ENCODE peak calls at places on chromosome 11, in seven cellular contexts. W is pancreas, S is A549, A is hepatocyte, H is astrocyte of the spinal cord, B is AG04450, X is brain microvascular endothelial cell. P is an unnamed sample.

GRCh38 chr11:42972741-42973140 is 339.1 kb upstream of the API5 start:
- DNase-seq in W (no peak), S (no peak), A (no peak), H (no peak), B (no peak), X (no peak), P (no peak)

GRCh38 chr11:75281469-75282095 is 41.0 kb downstream of the TPBGL start:
- DNase-seq in W (no peak), S (no peak), A (no peak), H (no peak), B (no peak), X (no peak), P (no peak)

GRCh38 chr11:134668076-134668475 is 256.0 kb upstream of the B3GAT1 start:
- DNase-seq in W (no peak), S (no peak), A (no peak), H (no peak), B (no peak), X (no peak), P (no peak)

GRCh38 chr11:117600976-117601708 is 195.9 kb downstream of the DSCAML1 start:
- DNase-seq in W (no peak), S (no peak), A (no peak), H (no peak), B (no peak), X (no peak), P (no peak)

GRCh38 chr11:46072172-46072964 is 48.9 kb downstream of the PHF21A start:
- DNase-seq in W (no peak), S (no peak), A (no peak), H (no peak), B (no peak), X (no peak), P (no peak)

GRCh38 chr11:45436118-45436517 is 150.0 kb upstream of the SYT13 start:
- DNase-seq in W (no peak), S (no peak), A (no peak), H (no peak), B (no peak), X (no peak), P (no peak)

GRCh38 chr11:36363361-36364272 is 67.5 kb downstream of the PRR5L start:
- DNase-seq in W (no peak), S (no peak), A (peak), H (no peak), B (no peak), X (no peak), P (no peak)

GRCh38 chr11:60761436-60762190 is 4.9 kb downstream of the MS4A15 start:
- DNase-seq in W (no peak), S (no peak), A (no peak), H (no peak), B (no peak), X (no peak), P (no peak)

GRCh38 chr11:62593434-62594044 is 2.2 kb upstream of the TUT1 start:
- DNase-seq in W (peak), S (peak), A (peak), H (peak), B (peak), X (peak), P (peak)

GRCh38 chr11:126288237-126288636 is 5.3 kb downstream of the TIRAP start:
- DNase-seq in W (no peak), S (no peak), A (no peak), H (no peak), B (no peak), X (no peak), P (no peak)

GRCh38 chr11:45484326-45484725 is 181.1 kb downstream of the CHST1 start:
- DNase-seq in W (no peak), S (no peak), A (peak), H (no peak), B (no peak), X (no peak), P (no peak)

GRCh38 chr11:65663634-65664200 is 1.0 kb upstream of the RELA start:
- DNase-seq in W (no peak), S (no peak), A (peak), H (no peak), B (no peak), X (no peak), P (peak)

GRCh38 chr11:1053121-1053901 is 16.8 kb upstream of the MUC6 start:
- DNase-seq in W (peak), S (no peak), A (no peak), H (no peak), B (no peak), X (no peak), P (no peak)

GRCh38 chr11:7906481-7906880 is 24.6 kb downstream of the OR10A6 start:
- DNase-seq in W (no peak), S (no peak), A (no peak), H (no peak), B (no peak), X (no peak), P (no peak)

GRCh38 chr11:133929401-133930052 is 27.2 kb downstream of the IGSF9B start:
- DNase-seq in W (no peak), S (no peak), A (no peak), H (no peak), B (no peak), X (no peak), P (no peak)

GRCh38 chr11:120525285-120526085 is 13.9 kb downstream of the GRIK4 start:
- DNase-seq in W (no peak), S (no peak), A (peak), H (no peak), B (no peak), X (no peak), P (no peak)

GRCh38 chr11:69834811-69835800 is 15.9 kb upstream of the FGF3 start:
- DNase-seq in W (no peak), S (no peak), A (no peak), H (no peak), B (no peak), X (no peak), P (peak)

GRCh38 chr11:61881397-61881796 is 9.9 kb downstream of the FADS3 start:
- DNase-seq in W (no peak), S (no peak), A (no peak), H (no peak), B (no peak), X (no peak), P (no peak)

DNA sequence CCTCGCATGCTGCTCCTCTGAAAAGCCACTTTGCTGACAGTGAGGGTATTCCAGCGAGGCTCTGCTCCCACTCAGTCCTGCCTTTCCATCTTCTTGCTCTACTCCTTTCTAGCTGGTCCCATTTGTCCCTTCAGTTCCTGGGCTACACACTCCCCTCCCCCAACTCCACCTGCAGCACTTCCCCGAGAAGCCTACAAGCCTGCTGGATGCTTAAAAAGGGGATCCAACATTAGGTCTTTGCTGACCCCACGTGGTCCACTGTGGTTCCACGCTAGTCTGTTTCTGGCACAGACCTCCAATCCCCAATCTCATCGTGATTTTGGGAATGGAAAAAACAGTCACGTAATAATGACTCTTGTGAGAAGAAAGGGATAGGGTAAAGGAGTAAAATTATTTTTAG is 121.6 kb upstream of the SNX19 start:
- DNase-seq in W (no peak), S (no peak), A (no peak), H (no peak), B (no peak), X (no peak), P (no peak)
- TF ChIP-seq CTCF in W (no peak), S (no peak), A (no peak), H (no peak), B (peak), X (peak), P (no peak)

DNA sequence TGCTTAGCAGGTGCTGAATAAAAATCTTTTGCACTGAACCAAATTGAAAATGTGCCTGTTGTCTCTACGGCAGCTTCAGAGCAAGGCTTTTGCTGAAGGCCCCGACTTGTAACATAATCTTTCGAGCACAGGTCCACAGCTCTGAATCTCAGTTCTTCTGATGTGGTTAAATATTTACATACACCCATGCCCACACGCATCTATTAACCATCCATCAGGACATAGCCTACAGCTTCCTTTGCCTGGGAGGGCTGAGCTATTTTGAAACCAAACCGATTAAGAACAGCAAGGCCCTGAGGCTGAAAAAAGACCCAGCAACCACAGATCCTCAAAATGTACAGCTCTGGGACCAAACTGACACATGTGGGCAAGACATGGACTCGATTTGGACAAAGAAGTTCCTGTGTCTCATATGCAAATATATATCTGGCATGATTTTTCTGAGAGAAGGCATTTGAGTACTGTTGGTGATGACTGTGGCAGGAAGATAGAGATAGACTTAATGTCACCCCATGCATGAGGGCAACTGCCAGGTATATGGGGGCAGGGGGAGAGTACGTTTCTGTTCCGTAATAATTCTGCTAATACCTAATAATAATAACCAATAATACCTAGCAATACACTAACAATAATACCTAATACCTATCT is 322.7 kb upstream of the PLET1 start:
- DNase-seq in W (no peak), S (no peak), A (no peak), H (no peak), B (no peak), X (no peak), P (peak)
- TF ChIP-seq CTCF in W (no peak), S (no peak), A (no peak), H (no peak), B (no peak), X (no peak), P (no peak)

GRCh38 chr11:110429614-110430266 is at the start of gene FDX1:
- DNase-seq in W (peak), S (peak), A (peak), H (peak), B (peak), X (peak), P (peak)
- TF ChIP-seq CTCF in W (peak), S (peak), A (peak), H (peak), B (peak), X (peak), P (peak)

DNA sequence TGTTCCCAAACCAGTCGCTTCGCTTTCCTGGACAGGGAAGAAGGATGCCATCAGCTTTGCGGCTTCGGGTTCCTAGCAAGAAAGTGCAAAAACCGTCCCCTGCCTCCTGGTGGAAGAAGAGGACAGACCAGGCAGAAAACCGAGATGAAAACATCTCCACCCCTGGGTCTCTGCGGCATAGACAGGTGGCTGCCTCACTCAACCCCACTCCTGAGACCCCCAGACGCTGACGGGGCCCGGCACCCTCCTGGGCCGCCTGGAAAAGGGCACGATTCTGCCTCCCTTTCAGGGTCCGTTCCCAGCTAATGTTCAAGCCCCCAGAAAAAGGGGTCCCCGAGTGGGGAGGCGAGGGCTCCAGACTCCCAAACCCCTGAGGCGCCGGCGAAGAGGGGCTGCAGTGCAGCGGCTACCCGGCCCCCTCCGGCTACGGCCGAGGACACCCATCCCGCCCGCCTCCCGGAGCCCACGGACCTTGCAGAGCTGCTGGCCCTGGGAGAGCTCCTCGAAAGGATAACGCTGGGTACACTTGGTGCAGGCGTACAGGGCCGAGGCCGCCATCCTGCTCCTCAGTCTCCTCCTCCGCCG is 569 bp downstream of the FAM76B start:
- DNase-seq in W (peak), S (peak), A (peak), H (peak), B (no peak), X (peak), P (peak)
- TF ChIP-seq CTCF in W (no peak), S (no peak), A (peak), H (peak), B (peak), X (peak), P (no peak)

GRCh38 chr11:28528217-28528616 is 420.0 kb downstream of the METTL15 start:
- DNase-seq in W (no peak), S (no peak), A (no peak), H (no peak), B (no peak), X (no peak), P (no peak)

GRCh38 chr11:28525636-28526405 is 417.6 kb downstream of the METTL15 start:
- DNase-seq in W (no peak), S (no peak), A (no peak), H (no peak), B (no peak), X (no peak), P (no peak)

GRCh38 chr11:28529046-28529445 is 420.9 kb downstream of the METTL15 start:
- DNase-seq in W (no peak), S (no peak), A (no peak), H (peak), B (peak), X (peak), P (no peak)

GRCh38 chr11:28526406-28526751 is 418.2 kb downstream of the METTL15 start:
- DNase-seq in W (no peak), S (peak), A (no peak), H (no peak), B (no peak), X (no peak), P (no peak)

GRCh38 chr11:28529540-28530410 is 421.6 kb downstream of the METTL15 start:
- DNase-seq in W (no peak), S (peak), A (peak), H (peak), B (peak), X (peak), P (peak)
- TF ChIP-seq CTCF in W (no peak), S (peak), A (peak), H (peak), B (peak), X (peak), P (no peak)

GRCh38 chr11:9362393-9362863 is 22.0 kb upstream of the IPO7 start:
- DNase-seq in W (no peak), S (no peak), A (no peak), H (peak), B (no peak), X (no peak), P (no peak)

GRCh38 chr11:9367551-9367950 is 16.9 kb upstream of the IPO7 start:
- DNase-seq in W (no peak), S (no peak), A (no peak), H (no peak), B (no peak), X (peak), P (no peak)

DNA sequence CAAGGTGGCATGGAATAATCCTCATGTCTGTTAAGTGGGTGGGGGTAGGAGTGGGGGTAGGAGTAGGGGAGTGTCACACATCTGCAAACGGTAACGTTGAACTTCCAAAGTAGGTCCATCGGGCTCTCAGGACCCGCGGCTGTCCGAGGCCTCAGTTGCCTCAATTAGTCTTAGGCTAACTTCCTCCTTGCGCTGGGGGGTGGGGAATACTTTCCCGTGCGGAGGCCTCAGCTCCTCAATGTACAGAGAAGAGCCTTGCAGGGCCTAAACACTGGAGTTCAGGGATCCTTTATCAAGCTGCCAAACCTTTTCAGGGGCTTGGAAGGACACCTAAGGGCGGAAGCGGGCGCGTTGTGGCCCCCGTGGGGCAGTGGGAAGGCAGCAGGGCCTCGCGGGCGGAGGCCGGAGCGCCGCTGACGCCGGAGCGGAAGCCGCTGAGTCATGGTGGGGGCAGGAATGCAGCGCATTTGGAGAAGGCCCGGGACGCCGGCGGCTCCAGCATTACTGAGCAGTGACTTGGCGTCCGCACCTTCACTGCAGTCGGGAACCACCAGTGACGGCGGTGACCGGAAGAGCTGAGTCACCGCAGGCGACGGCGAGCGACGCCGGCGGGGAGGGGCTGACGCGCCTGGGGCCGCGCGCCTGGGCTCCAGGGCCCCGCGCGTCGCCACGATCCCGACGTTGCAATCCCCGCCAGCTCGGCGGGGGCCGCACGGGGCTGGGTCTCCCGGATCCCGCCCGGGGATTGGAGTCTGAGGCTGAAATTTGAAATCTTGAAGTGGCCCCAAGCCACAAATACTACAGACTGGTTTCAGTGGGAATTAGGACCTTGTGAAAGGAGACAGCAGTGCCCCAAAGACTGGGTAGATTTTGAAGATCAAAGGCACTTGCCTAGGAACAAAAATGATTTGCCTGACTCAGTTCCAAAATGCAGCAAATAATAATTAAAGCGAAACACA is 20.2 kb upstream of the IPO7 start:
- DNase-seq in W (peak), S (peak), A (peak), H (peak), B (peak), X (peak), P (peak)
- TF ChIP-seq CTCF in W (no peak), S (no peak), A (no peak), H (no peak), B (no peak), X (no peak), P (no peak)

DNA sequence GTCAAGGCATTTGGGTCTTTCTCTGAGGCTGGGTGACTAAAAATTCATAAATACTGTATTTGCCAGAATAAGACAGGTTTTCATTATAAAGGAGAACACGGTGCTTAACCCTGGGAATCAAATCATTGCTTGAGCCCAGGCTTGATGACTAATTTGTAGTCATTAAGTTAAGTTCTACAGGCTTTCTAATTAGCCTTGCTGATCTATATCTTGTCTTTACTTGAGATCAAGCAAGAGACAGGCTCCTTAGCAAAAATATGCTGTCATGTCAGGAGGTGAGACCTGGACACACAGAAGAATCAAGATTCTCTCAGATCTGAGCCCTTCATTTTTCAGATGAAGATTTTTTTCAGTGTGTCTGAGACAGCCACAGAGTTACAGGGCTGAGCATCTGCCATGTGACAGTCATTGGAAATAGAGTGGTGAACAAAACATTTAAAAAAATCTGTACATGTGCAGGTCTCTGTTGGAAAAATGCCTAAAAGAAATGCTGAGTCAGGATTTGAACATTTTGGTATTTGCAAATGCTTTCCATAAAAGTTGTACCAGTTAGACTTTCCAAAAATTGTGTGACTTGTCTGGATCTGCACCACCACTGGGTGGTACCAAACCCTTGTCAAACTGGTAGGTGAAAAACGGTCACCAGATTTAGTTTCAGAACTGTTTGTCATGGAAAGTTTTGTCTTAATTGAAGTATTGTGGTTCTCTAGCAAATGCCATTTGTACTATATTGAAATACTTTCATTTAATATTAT is 14.7 kb downstream of the ACAT1 start:
- DNase-seq in W (no peak), S (peak), A (no peak), H (peak), B (no peak), X (no peak), P (peak)
- TF ChIP-seq CTCF in W (no peak), S (peak), A (peak), H (no peak), B (no peak), X (peak), P (peak)

P was measured in GM10248.